ENCODE peak calls at places on chromosome X, in six cellular contexts. Z, E, D, O, G and A are unnamed samples.

GRCh38 chrX:37302569-37302968 is 46.6 kb upstream of the PRRG1 start:
- DNase-seq in G (no peak), O (no peak), D (no peak), E (no peak), Z (peak), A (peak)

GRCh38 chrX:30892591-30892990 is 3.5 kb upstream of the TAB3 start:
- DNase-seq in D (no peak), G (no peak), E (peak), O (no peak), Z (no peak), A (no peak)

GRCh38 chrX:131975851-131976250 is 47.3 kb upstream of the STK26 start:
- DNase-seq in G (no peak), Z (no peak), O (no peak), E (no peak), D (no peak), A (no peak)

GRCh38 chrX:39018526-39018925 is 217.3 kb downstream of the MID1IP1 start:
- DNase-seq in G (no peak), O (no peak), E (no peak), D (no peak), Z (no peak), A (no peak)

GRCh38 chrX:118495958-118496762 is 545 bp downstream of the DOCK11 start:
- DNase-seq in Z (peak), O (no peak), E (no peak), G (peak), D (no peak), A (peak)

GRCh38 chrX:115494133-115494532 is 66.8 kb upstream of the PLS3 start:
- DNase-seq in E (no peak), O (no peak), D (no peak), Z (no peak), G (no peak), A (no peak)

GRCh38 chrX:140733766-140734342 is 24.3 kb downstream of the LINC00632 start:
- DNase-seq in E (no peak), G (no peak), D (peak), Z (peak), O (no peak), A (peak)

GRCh38 chrX:30735839-30736238 is 82.6 kb downstream of the GK start:
- DNase-seq in O (peak), D (peak), Z (peak), G (peak), E (peak), A (peak)

GRCh38 chrX:13488706-13489105 is 80.7 kb upstream of the EGFL6 start:
- DNase-seq in O (no peak), G (no peak), D (no peak), Z (no peak), E (no peak), A (peak)

GRCh38 chrX:119236599-119237525 is 777 bp downstream of the PGRMC1 start:
- DNase-seq in O (peak), G (peak), D (no peak), E (peak), Z (peak), A (peak)

GRCh38 chrX:37455381-37455780 is 106.2 kb downstream of the PRRG1 start:
- DNase-seq in O (no peak), G (no peak), D (no peak), Z (no peak), E (no peak), A (no peak)

GRCh38 chrX:154321624-154322023 is 26.0 kb downstream of the TKTL1 start:
- DNase-seq in Z (no peak), D (peak), G (no peak), O (no peak), E (no peak), A (peak)

GRCh38 chrX:47380268-47380667 is 9.9 kb downstream of the ZNF157 start:
- DNase-seq in O (no peak), D (no peak), E (no peak), Z (no peak), G (peak), A (no peak)

GRCh38 chrX:110414679-110415439 is 56.2 kb downstream of the RTL9 start:
- DNase-seq in O (no peak), G (no peak), D (no peak), Z (peak), E (no peak), A (peak)

GRCh38 chrX:7582191-7582590 is 260.8 kb upstream of the VCX start:
- DNase-seq in D (no peak), O (no peak), Z (no peak), E (no peak), G (no peak), A (no peak)

GRCh38 chrX:119919835-119920585 is 23.5 kb downstream of the NKAP start:
- DNase-seq in E (no peak), Z (no peak), O (no peak), G (no peak), D (no peak), A (no peak)

GRCh38 chrX:39476596-39476995 is 621.2 kb downstream of the BCOR start:
- DNase-seq in G (no peak), E (no peak), D (no peak), Z (no peak), O (peak), A (peak)

GRCh38 chrX:39112143-39112542 is 310.9 kb downstream of the MID1IP1 start:
- DNase-seq in D (no peak), O (no peak), Z (no peak), G (no peak), E (no peak), A (peak)